ENCODE peak calls at places on chromosome 20, in four cellular contexts. I is GM12878, F is AG04450, C is lower lobe of right lung. M is an unnamed sample.

GRCh38 chr20:41004561-41005360 is 23.9 kb upstream of the TOP1 start:
- DNase-seq in I (no peak), F (no peak), C (no peak), M (no peak)

GRCh38 chr20:20606046-20606445 is 106.4 kb downstream of the RALGAPA2 start:
- DNase-seq in F (no peak), I (no peak), C (no peak), M (no peak)

GRCh38 chr20:35604444-35604750 is 11.2 kb upstream of the SPAG4 start:
- DNase-seq in I (no peak), C (no peak), F (no peak), M (no peak)

GRCh38 chr20:62223571-62223970 is 3.5 kb upstream of the HRH3 start:
- DNase-seq in F (no peak), C (no peak), I (no peak), M (no peak)

GRCh38 chr20:47859255-47859654 is 74.0 kb upstream of the SULF2 start:
- DNase-seq in F (no peak), C (no peak), I (no peak), M (no peak)

GRCh38 chr20:10708342-10709185 is 34.8 kb upstream of the JAG1 start:
- DNase-seq in C (no peak), I (no peak), F (peak; percentile 55), M (no peak)

GRCh38 chr20:49824206-49824605 is 11.6 kb downstream of the SLC9A8 start:
- DNase-seq in C (no peak), F (no peak), I (no peak), M (no peak)

GRCh38 chr20:35327074-35327976 is 35.1 kb upstream of the FAM83C start:
- DNase-seq in I (no peak), C (no peak), F (no peak), M (no peak)

GRCh38 chr20:4012631-4013030 is 2.7 kb downstream of the RNF24 start:
- DNase-seq in F (peak; percentile 81), I (no peak), C (no peak), M (no peak)

GRCh38 chr20:316316-317068 is 8.9 kb upstream of the SOX12 start:
- DNase-seq in I (no peak), F (no peak), C (no peak), M (no peak)

GRCh38 chr20:9359561-9360308 is 154.7 kb upstream of the LAMP5 start:
- DNase-seq in I (no peak), C (no peak), F (no peak), M (no peak)

GRCh38 chr20:46752639-46753235 is 43.3 kb downstream of the SLC2A10 start:
- DNase-seq in C (peak; percentile 67), I (no peak), F (no peak), M (peak; percentile 64)

GRCh38 chr20:17594443-17594842 is 24.6 kb downstream of the DSTN start:
- DNase-seq in C (peak; percentile 62), I (no peak), F (peak; percentile 59), M (no peak)

GRCh38 chr20:2602046-2602735 is 50.2 kb upstream of the NOP56 start:
- DNase-seq in I (no peak), C (no peak), F (no peak), M (no peak)

GRCh38 chr20:17611540-17612286 is 41.8 kb downstream of the DSTN start:
- DNase-seq in F (no peak), I (no peak), C (peak; percentile 58), M (peak; percentile 37)

GRCh38 chr20:50731055-50731929 is at the start of gene PARD6B:
- DNase-seq in C (peak; percentile 98), I (peak; percentile 97), F (peak; percentile 84), M (peak; percentile 100)

GRCh38 chr20:46334423-46334978 is 26.2 kb upstream of the CDH22 start:
- DNase-seq in F (no peak), C (no peak), I (no peak), M (no peak)

GRCh38 chr20:6519556-6519955 is 247.9 kb upstream of the BMP2 start:
- DNase-seq in C (no peak), F (peak; percentile 47), I (no peak), M (no peak)

GRCh38 chr20:10625641-10626040 is 48.2 kb downstream of the JAG1 start:
- DNase-seq in C (no peak), F (no peak), I (no peak), M (no peak)

GRCh38 chr20:10059006-10059405 is 24.2 kb downstream of the ANKEF1 start:
- DNase-seq in C (no peak), I (no peak), F (no peak), M (no peak)

GRCh38 chr20:6388666-6389197 is 265.9 kb upstream of the FERMT1 start:
- DNase-seq in C (no peak), I (no peak), F (no peak), M (no peak)

GRCh38 chr20:41375846-41376245 is 9.2 kb upstream of the EMILIN3 start:
- DNase-seq in C (no peak), I (no peak), F (no peak), M (no peak)

GRCh38 chr20:9407805-9408421 is 106.5 kb upstream of the LAMP5 start:
- DNase-seq in I (peak; percentile 53), F (peak; percentile 60), C (no peak), M (peak; percentile 55)

GRCh38 chr20:61253640-61254511 is 1.8 kb downstream of the CDH4 start:
- DNase-seq in F (no peak), C (no peak), I (no peak), M (no peak)

GRCh38 chr20:49486064-49486463 is 3.6 kb upstream of the KCNB1 start:
- DNase-seq in C (no peak), I (no peak), F (no peak), M (no peak)

GRCh38 chr20:59204201-59204894 is 40.7 kb downstream of the ZNF831 start:
- DNase-seq in F (no peak), I (no peak), C (no peak), M (no peak)

GRCh38 chr20:59210186-59210585 is 46.6 kb downstream of the ZNF831 start:
- DNase-seq in C (no peak), F (no peak), I (no peak), M (no peak)

GRCh38 chr20:59205044-59205443 is 41.4 kb downstream of the ZNF831 start:
- DNase-seq in I (no peak), C (no peak), F (no peak), M (no peak)

GRCh38 chr20:59207235-59207634 is 43.6 kb downstream of the ZNF831 start:
- DNase-seq in I (no peak), C (no peak), F (no peak), M (no peak)

GRCh38 chr20:59207742-59208357 is 44.2 kb downstream of the ZNF831 start:
- DNase-seq in I (peak; percentile 2), C (peak; percentile 75), F (no peak), M (peak; percentile 88)
- TF ChIP-seq CTCF in I (peak; percentile 91), C (peak; percentile 62), F (peak; percentile 29), M (peak; percentile 71)

GRCh38 chr20:36895036-36895435 is 19.1 kb downstream of the TLDC2 start:
- DNase-seq in C (no peak), F (no peak), I (no peak), M (no peak)
- TF ChIP-seq CTCF in C (no peak), F (no peak), I (no peak), M (no peak)

GRCh38 chr20:52001999-52002666 is 189.4 kb downstream of the ZFP64 start:
- DNase-seq in F (no peak), C (no peak), I (no peak), M (no peak)
- TF ChIP-seq CTCF in F (peak; percentile 40), C (no peak), I (no peak), M (no peak)

GRCh38 chr20:57180385-57180784 is 86.1 kb downstream of the BMP7 start:
- DNase-seq in I (no peak), F (no peak), C (no peak), M (no peak)

GRCh38 chr20:57181639-57182038 is 84.8 kb downstream of the BMP7 start:
- DNase-seq in C (no peak), F (no peak), I (no peak), M (no peak)

GRCh38 chr20:57179265-57179664 is 87.2 kb downstream of the BMP7 start:
- DNase-seq in I (no peak), F (no peak), C (no peak), M (no peak)

GRCh38 chr20:57178582-57179112 is 87.8 kb downstream of the BMP7 start:
- DNase-seq in F (no peak), I (no peak), C (no peak), M (no peak)

GRCh38 chr20:57180954-57181353 is 85.5 kb downstream of the BMP7 start:
- DNase-seq in C (no peak), I (no peak), F (no peak), M (no peak)
- TF ChIP-seq CTCF in C (no peak), I (no peak), F (no peak), M (no peak)

GRCh38 chr20:44938637-44939036 is 21.6 kb downstream of the TOMM34 start:
- DNase-seq in F (no peak), I (no peak), C (no peak), M (no peak)

GRCh38 chr20:44945261-44945660 is 14.9 kb downstream of the TOMM34 start:
- DNase-seq in I (no peak), C (no peak), F (no peak), M (no peak)

GRCh38 chr20:44941292-44941691 is 18.9 kb downstream of the TOMM34 start:
- DNase-seq in I (no peak), F (no peak), C (no peak), M (no peak)

GRCh38 chr20:44943828-44944227 is 16.4 kb downstream of the TOMM34 start:
- DNase-seq in C (no peak), I (no peak), F (no peak), M (no peak)

GRCh38 chr20:44942264-44942973 is 17.8 kb downstream of the TOMM34 start:
- DNase-seq in C (no peak), I (no peak), F (no peak), M (no peak)
- TF ChIP-seq CTCF in C (no peak), I (no peak), F (no peak), M (no peak)

DNA sequence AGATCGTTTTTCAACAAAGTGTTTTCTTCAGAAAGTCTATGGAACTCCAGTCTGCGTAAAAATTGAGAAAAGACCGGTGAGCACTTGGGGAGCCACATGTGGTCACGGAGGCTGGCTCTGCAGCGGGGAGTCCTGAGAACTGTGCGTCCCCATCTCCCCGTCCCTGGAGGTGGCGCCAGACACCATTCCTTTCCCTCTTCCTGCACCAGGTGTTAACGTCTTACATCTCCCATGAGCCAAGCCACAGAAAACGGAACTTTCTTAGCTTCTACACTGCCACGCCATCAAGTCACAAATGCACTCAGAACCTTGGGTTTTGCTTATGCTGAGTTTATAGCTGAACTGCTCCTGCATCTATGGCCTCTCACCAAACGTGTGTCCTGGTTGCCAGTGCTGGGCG is 62.6 kb downstream of the GINS1 start:
- DNase-seq in C (no peak), F (no peak), I (peak; percentile 13), M (peak; percentile 77)
- TF ChIP-seq CTCF in C (no peak), F (peak; percentile 47), I (peak; percentile 49), M (peak; percentile 52)

GRCh38 chr20:63280929-63281545 is 8.4 kb downstream of the ARFGAP1 start:
- DNase-seq in C (no peak), I (no peak), F (no peak), M (no peak)
- TF ChIP-seq CTCF in C (no peak), I (no peak), F (peak; percentile 41), M (no peak)